ENCODE peak calls at places on chromosomes 5 and 9, in four cellular contexts. J, T, E and S are unnamed samples. For H3K4me1, the result is how much of the 10 kb centered on the place peaks cover.

GRCh38 chr5:8908055-8908683 is 637.7 kb downstream of the SEMA5A start:
- DNase-seq in J (no peak), T (peak), E (peak), S (peak)

GRCh38 chr9:4640027-4640426 is 22.1 kb upstream of the PLPP6 start:
- DNase-seq in J (no peak), T (peak), E (peak), S (peak)

GRCh38 chr5:81182396-81183390 is 50.4 kb upstream of the CKMT2 start:
- DNase-seq in J (no peak), T (no peak), E (no peak), S (no peak)

GRCh38 chr5:139277171-139277570 is 16.4 kb upstream of the MATR3 start:
- DNase-seq in J (no peak), T (no peak), E (no peak), S (peak)

GRCh38 chr5:142437563-142437962 is 112.7 kb upstream of the SPRY4 start:
- DNase-seq in J (no peak), T (peak), E (no peak), S (no peak)

GRCh38 chr5:7468742-7469141 is 72.8 kb downstream of the ADCY2 start:
- DNase-seq in J (no peak), T (no peak), E (no peak), S (no peak)

GRCh38 chr9:4299006-4299795 is 667 bp downstream of the GLIS3 start:
- DNase-seq in J (peak), T (peak), E (peak), S (peak)

GRCh38 chr5:122126177-122126701 is 3.1 kb upstream of the ZNF474 start:
- DNase-seq in J (no peak), T (no peak), E (no peak), S (no peak)

GRCh38 chr5:169218862-169219261 is 82.1 kb downstream of the SLIT3 start:
- DNase-seq in J (no peak), T (no peak), E (no peak), S (no peak)

GRCh38 chr5:180631549-180632392 is 17.6 kb downstream of the FLT4 start:
- DNase-seq in J (peak), T (no peak), E (no peak), S (peak)

GRCh38 chr9:19028835-19029451 is 4.1 kb downstream of the SAXO1 start:
- DNase-seq in J (no peak), T (peak), E (peak), S (peak)

GRCh38 chr5:122151640-122152039 is 22.3 kb downstream of the ZNF474 start:
- DNase-seq in J (no peak), T (no peak), E (peak), S (no peak)

GRCh38 chr9:108439967-108440366 is 415.8 kb downstream of the ACTL7B start:
- DNase-seq in J (no peak), T (no peak), E (no peak), S (no peak)

GRCh38 chr9:2838984-2839367 is 4.9 kb downstream of the PUM3 start:
- DNase-seq in J (no peak), T (no peak), E (no peak), S (no peak)

GRCh38 chr9:109072810-109073435 is 46.8 kb downstream of the TMEM245 start:
- DNase-seq in J (no peak), T (no peak), E (no peak), S (no peak)

GRCh38 chr5:135211083-135211790 is 177.2 kb upstream of the PITX1 start:
- DNase-seq in J (no peak), T (peak), E (no peak), S (no peak)

GRCh38 chr5:92514901-92515300 is 1066.1 kb downstream of the NR2F1-AS1 start:
- DNase-seq in J (no peak), T (no peak), E (no peak), S (no peak)

GRCh38 chr5:72633041-72633445 is 125.8 kb upstream of the ZNF366 start:
- DNase-seq in J (no peak), T (no peak), E (no peak), S (no peak)

GRCh38 chr5:93385665-93386064 is 195.4 kb downstream of the NR2F1-AS1 start:
- DNase-seq in J (no peak), T (no peak), E (no peak), S (no peak)

GRCh38 chr5:133303298-133303697 is 251.5 kb downstream of the HSPA4 start:
- DNase-seq in J (peak), T (no peak), E (no peak), S (no peak)

GRCh38 chr9:120894404-120895226 is 17.6 kb upstream of the PHF19 start:
- DNase-seq in J (no peak), T (peak), E (no peak), S (peak)
- H3K4me1 ChIP-seq in J (under half), T (under half), E (under half), S (under half)

GRCh38 chr9:137367506-137368430 is 55.2 kb downstream of the EXD3 start:
- DNase-seq in J (peak), T (peak), E (no peak), S (no peak)
- H3K27ac ChIP-seq in J (no peak), T (peak), E (no peak), S (no peak)

DNA sequence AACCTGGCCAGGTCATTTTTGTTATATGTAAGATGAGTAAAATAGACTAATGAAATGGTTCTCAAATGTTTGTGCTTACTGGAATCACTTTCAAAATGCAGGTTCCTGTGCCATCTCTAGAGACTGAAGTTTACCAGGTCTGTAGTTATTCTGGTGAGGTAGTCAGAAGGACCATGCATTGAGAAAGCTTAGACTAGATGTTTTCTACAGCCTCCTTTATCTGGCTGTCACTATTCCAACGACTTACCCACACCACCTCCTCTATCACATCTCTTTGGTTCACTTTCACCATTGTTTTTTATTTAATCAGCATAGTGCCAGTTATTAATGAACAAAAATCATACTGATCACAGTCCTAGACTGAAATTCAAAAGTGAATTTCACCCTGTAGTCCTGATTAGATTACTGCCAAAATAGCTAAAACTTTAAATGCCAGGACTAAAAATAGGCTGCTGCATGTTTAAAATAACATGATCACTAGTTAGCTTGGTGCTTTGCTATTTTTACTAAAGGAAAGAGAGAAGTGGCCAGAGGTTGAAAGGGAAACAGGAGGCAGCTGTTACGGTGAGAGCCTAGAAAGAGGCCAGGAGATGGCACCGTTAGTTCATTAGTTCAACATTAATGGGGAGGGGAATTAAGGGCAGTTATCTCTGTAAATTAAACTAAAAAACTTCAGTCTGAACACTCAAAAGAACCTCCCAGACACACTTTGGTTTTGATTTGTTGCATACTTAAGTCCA is 13.9 kb upstream of the FNIP1 start:
- DNase-seq in J (no peak), T (peak), E (peak), S (peak)
- TF ChIP-seq CTCF in J (peak), T (peak), E (no peak), S (peak)

DNA sequence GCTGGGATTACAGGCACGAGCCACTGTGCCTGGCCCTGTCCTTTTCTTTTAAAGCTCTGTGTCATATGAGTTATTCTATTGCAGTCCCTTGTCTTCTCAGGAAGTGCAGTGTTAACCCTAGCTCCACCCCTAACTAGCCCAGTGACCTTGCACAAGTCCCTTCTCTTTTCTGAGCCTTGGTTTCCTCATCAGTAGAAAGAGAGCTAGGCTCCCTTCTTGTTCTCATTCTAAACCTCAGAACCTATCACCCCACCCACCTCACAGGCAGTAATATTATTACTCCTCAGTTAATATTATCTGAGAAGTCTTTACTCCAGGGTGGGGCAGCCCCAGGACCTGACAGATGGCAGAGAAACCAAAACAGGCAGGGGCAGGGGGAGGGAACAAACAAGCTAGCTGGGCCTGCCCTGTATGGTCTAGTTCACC is 7.2 kb downstream of the CYFIP2 start:
- DNase-seq in J (no peak), T (no peak), E (no peak), S (no peak)
- H3K4me1 ChIP-seq in J (under half), T (under half), E (under half), S (under half)

DNA sequence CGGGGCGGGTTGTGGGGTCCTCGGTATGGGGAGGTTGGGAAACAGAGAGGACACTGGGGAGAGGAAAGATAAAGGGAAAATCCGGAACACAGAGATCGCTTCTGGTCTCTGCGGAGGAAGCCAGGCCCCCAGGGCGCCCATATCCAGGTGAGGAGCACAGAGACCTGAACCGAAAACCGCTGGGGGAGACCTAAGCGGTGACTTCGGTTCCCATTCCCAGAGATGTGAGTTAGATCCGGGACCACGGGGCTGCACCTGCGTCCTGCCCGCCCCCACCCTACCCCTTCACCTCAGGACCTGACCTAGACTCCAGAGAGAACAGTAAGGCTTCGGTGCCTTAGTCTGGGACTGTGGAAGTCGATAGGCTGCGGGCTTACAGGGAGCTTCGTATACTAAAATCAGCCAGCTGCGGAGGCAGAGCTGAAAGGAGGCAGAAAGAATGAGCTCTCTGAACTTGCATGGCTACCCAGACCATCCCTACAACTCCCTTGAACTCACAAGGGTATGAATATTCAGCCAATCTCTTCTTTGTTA is 463 bp upstream of the FAM13B start:
- DNase-seq in J (no peak), T (no peak), E (no peak), S (peak)
- H3K27ac ChIP-seq in J (peak), T (peak), E (peak), S (peak)

GRCh38 chr9:105972805-105973204 is 278.5 kb downstream of the TMEM38B start:
- DNase-seq in J (no peak), T (no peak), E (no peak), S (no peak)

GRCh38 chr9:105978336-105978735 is 284.0 kb downstream of the TMEM38B start:
- DNase-seq in J (no peak), T (no peak), E (no peak), S (no peak)

GRCh38 chr9:105969672-105970071 is 275.3 kb downstream of the TMEM38B start:
- DNase-seq in J (no peak), T (no peak), E (no peak), S (no peak)

GRCh38 chr9:105976257-105976656 is 281.9 kb downstream of the TMEM38B start:
- DNase-seq in J (no peak), T (peak), E (no peak), S (no peak)

GRCh38 chr9:105973811-105974407 is 279.6 kb downstream of the TMEM38B start:
- DNase-seq in J (no peak), T (no peak), E (no peak), S (peak)
- TF ChIP-seq CTCF in J (no peak), T (no peak), E (no peak), S (no peak)

GRCh38 chr5:54905942-54906537 is 79.4 kb downstream of the ESM1 start:
- DNase-seq in J (no peak), T (peak), E (peak), S (peak)

GRCh38 chr5:54904425-54904824 is 81.0 kb downstream of the ESM1 start:
- DNase-seq in J (no peak), T (peak), E (no peak), S (peak)

GRCh38 chr5:54900906-54901725 is 84.3 kb downstream of the ESM1 start:
- DNase-seq in J (peak), T (no peak), E (no peak), S (no peak)

GRCh38 chr5:54905246-54905770 is 80.1 kb downstream of the ESM1 start:
- DNase-seq in J (no peak), T (peak), E (no peak), S (no peak)

GRCh38 chr5:54902817-54903473 is 82.4 kb downstream of the ESM1 start:
- DNase-seq in J (no peak), T (no peak), E (no peak), S (no peak)
- H3K4me1 ChIP-seq in J (under half), T (under half), E (under half), S (under half)

GRCh38 chr9:127767405-127767804 is 11.1 kb downstream of the SH2D3C start:
- DNase-seq in J (no peak), T (no peak), E (no peak), S (no peak)
- H3K27ac ChIP-seq in J (peak), T (peak), E (peak), S (no peak)

DNA sequence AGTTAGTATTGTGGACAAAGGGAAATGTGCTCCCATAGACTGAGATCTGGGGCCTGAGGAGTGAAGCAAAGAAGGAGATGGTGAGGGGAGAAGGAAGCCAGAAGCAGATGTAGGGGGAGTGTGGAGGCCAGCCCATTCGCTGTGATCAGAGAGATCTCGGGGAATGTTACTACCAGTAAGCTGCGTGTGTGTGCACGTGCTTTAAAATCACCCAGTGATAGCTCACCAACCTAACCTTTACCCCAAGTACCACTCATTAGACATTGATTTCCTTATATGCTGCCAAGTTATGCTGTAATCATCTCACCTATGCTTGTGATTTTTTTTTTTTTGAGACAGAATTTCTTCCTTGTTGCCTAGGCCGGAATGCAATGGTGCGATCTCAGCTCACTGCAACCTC is 659.1 kb downstream of the IRX1 start:
- DNase-seq in J (no peak), T (no peak), E (no peak), S (no peak)
- TF ChIP-seq CTCF in J (no peak), T (no peak), E (no peak), S (no peak)